ENCODE peak calls at places on chromosomes 16 and 17, in five cellular contexts. X, I, J, A and Z are unnamed samples.

GRCh38 chr16:86093801-86094750 is 195.1 kb downstream of the IRF8 start:
- DNase-seq in X (no peak), I (peak), J (no peak), A (no peak), Z (no peak)

GRCh38 chr16:89906141-89907025 is 12.3 kb upstream of the MC1R start:
- DNase-seq in X (no peak), I (no peak), J (no peak), A (no peak), Z (no peak)

GRCh38 chr16:29920690-29921371 is 5.2 kb downstream of the KCTD13 start:
- DNase-seq in X (no peak), I (no peak), J (no peak), A (no peak), Z (no peak)

GRCh38 chr17:67413399-67413798 is 36.3 kb downstream of the PITPNC1 start:
- DNase-seq in X (peak), I (no peak), J (no peak), A (no peak), Z (no peak)

GRCh38 chr16:48125888-48126287 is 29.9 kb downstream of the ABCC12 start:
- DNase-seq in X (no peak), I (no peak), J (no peak), A (no peak), Z (no peak)

GRCh38 chr16:10949424-10949970 is 5.1 kb downstream of the CLEC16A start:
- DNase-seq in X (peak), I (no peak), J (no peak), A (no peak), Z (no peak)

GRCh38 chr17:28230011-28230410 is 89.0 kb upstream of the TMEM97 start:
- DNase-seq in X (no peak), I (peak), J (no peak), A (no peak), Z (no peak)

GRCh38 chr17:50882851-50883250 is 16.7 kb upstream of the TOB1 start:
- DNase-seq in X (peak), I (no peak), J (no peak), A (no peak), Z (no peak)

GRCh38 chr16:88508376-88508867 is 55.3 kb downstream of the ZFPM1 start:
- DNase-seq in X (no peak), I (no peak), J (no peak), A (no peak), Z (no peak)

GRCh38 chr16:50625374-50625773 is 55.7 kb downstream of the SNX20 start:
- DNase-seq in X (no peak), I (no peak), J (no peak), A (no peak), Z (no peak)

GRCh38 chr17:13154932-13155331 is 137.1 kb upstream of the ELAC2 start:
- DNase-seq in X (no peak), I (no peak), J (no peak), A (no peak), Z (no peak)

GRCh38 chr16:10587622-10588021 is 7.2 kb upstream of the EMP2 start:
- DNase-seq in X (no peak), I (no peak), J (no peak), A (no peak), Z (no peak)

GRCh38 chr17:9918352-9918751 is 13.3 kb upstream of the RCVRN start:
- DNase-seq in X (no peak), I (no peak), J (no peak), A (no peak), Z (no peak)

GRCh38 chr17:33981713-33982601 is 273.1 kb upstream of the CCL2 start:
- DNase-seq in X (no peak), I (no peak), J (no peak), A (no peak), Z (no peak)

GRCh38 chr17:56707312-56708219 is 114.1 kb downstream of the NOG start:
- DNase-seq in X (peak), I (no peak), J (no peak), A (no peak), Z (no peak)

GRCh38 chr17:8124350-8125195 is 667 bp upstream of the HES7 start:
- DNase-seq in X (peak), I (no peak), J (peak), A (no peak), Z (no peak)

GRCh38 chr17:73142763-73143395 is 21.9 kb upstream of the SSTR2 start:
- DNase-seq in X (no peak), I (no peak), J (no peak), A (no peak), Z (no peak)

GRCh38 chr17:412211-413015 is 59.8 kb upstream of the RPH3AL start:
- DNase-seq in X (peak), I (no peak), J (peak), A (peak), Z (no peak)

GRCh38 chr17:61409301-61410099 is 9.9 kb downstream of the TBX2 start:
- DNase-seq in X (peak), I (peak), J (peak), A (peak), Z (no peak)

GRCh38 chr17:30981531-30982519 is 11.0 kb downstream of the RNF135 start:
- DNase-seq in X (peak), I (no peak), J (no peak), A (no peak), Z (no peak)

GRCh38 chr16:24139282-24139681 is 116.9 kb upstream of the CACNG3 start:
- DNase-seq in X (peak), I (no peak), J (no peak), A (no peak), Z (no peak)

GRCh38 chr16:8355714-8356113 is 234.6 kb downstream of the TMEM114 start:
- DNase-seq in X (no peak), I (no peak), J (no peak), A (no peak), Z (no peak)

GRCh38 chr17:68821860-68822693 is 133.1 kb downstream of the ABCA8 start:
- DNase-seq in X (peak), I (no peak), J (no peak), A (peak), Z (peak)

GRCh38 chr17:49901460-49902331 is 53.8 kb upstream of the TAC4 start:
- DNase-seq in X (peak), I (peak), J (no peak), A (no peak), Z (no peak)

GRCh38 chr17:43832168-43832975 is 574 bp downstream of the MPP3 start:
- DNase-seq in X (peak), I (peak), J (peak), A (peak), Z (no peak)

GRCh38 chr16:47887496-47887895 is 268.3 kb downstream of the ABCC12 start:
- DNase-seq in X (peak), I (no peak), J (no peak), A (no peak), Z (peak)

GRCh38 chr16:69838417-69838990 is 76.4 kb downstream of the WWP2 start:
- DNase-seq in X (no peak), I (no peak), J (no peak), A (no peak), Z (no peak)

GRCh38 chr17:7191571-7192270 is 12.6 kb upstream of the ASGR1 start:
- DNase-seq in X (peak), I (no peak), J (peak), A (peak), Z (no peak)

GRCh38 chr17:67606471-67606870 is 111.3 kb upstream of the NOL11 start:
- DNase-seq in X (no peak), I (no peak), J (peak), A (no peak), Z (no peak)

GRCh38 chr17:30170415-30170987 is 53.9 kb downstream of the NSRP1 start:
- DNase-seq in X (peak), I (no peak), J (peak), A (no peak), Z (no peak)

GRCh38 chr16:84331998-84332780 is 36.1 kb upstream of the ATP2C2 start:
- DNase-seq in X (peak), I (peak), J (no peak), A (no peak), Z (peak)

GRCh38 chr16:72025404-72026114 is 17.0 kb downstream of the DHODH start:
- DNase-seq in X (no peak), I (no peak), J (no peak), A (no peak), Z (no peak)

GRCh38 chr16:20747030-20747816 is 5.6 kb upstream of the THUMPD1 start:
- DNase-seq in X (peak), I (no peak), J (no peak), A (no peak), Z (peak)
- H3K4me3 ChIP-seq in X (no peak), I (no peak), J (no peak), A (no peak), Z (no peak)

GRCh38 chr17:64781013-64781392 is 118.9 kb upstream of the SMURF2 start:
- DNase-seq in X (peak), I (peak), J (no peak), A (no peak), Z (no peak)
- H3K4me3 ChIP-seq in X (peak), I (peak), J (peak), A (no peak), Z (peak)

DNA sequence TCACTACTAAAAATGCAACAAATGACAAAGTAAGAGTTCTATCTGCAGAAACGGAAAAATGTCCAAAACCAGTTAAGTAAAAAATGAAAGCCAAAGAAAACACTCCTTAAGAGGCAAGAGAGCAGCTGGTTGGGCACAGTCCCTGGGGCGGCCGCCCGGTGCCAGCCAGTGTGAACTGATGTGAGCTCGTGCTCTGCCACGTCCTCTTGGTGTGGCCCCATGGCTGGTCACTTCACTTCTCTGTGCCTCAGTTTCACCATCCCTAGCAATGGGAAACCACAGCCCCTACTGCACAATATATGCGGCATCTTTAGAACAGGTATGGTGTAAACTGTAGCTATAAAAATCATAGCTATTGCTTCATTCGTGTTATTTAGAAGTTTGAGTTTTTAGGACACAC is 21.2 kb downstream of the USP36 start:
- DNase-seq in X (no peak), I (no peak), J (no peak), A (no peak), Z (no peak)
- H3K4me3 ChIP-seq in X (no peak), I (no peak), J (no peak), A (no peak), Z (no peak)

DNA sequence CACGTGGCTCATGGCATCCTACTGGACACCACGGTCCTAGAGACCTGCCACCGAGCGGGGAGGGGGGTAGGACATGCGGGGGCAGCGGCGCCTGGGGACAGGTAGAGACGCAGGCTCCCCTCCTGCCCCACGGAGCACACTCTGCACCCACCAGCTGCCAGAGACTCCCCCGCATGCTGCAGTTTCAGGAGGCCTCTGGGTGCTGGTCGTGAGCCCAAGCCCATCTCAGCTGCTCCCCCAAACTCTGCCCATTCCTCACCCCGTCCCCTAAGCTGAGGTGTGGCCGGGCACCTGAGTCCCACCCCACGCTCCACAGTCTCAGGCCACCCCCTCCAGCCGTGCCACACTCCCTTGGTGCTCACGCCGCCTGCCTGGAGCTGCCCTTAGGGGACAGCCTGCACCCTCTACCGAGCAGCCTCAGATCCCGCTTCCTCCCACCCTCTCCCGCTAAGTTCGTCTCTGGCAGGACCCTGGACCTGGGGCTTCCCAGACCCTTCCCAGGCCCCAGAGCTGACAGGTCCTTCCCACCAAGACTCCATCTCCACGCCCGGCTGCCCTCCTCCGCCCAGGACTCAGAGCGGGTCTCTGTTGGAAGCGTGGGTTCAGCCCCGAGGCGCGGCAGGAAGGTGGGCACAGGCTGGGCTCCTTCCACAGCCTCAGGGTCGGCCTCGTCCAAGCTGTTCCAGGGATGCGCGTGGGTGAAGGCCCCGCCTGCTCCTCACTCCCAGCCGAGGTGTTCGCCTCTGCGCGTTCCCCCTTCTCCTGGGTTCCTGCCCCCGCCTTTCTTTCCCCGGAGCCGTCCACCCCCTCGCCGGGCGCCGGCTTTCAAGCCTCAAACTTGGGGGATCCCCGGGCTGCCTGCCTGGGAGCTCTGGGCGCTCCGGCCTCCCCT is 1.3 kb downstream of the RAB40B start:
- DNase-seq in X (peak), I (no peak), J (no peak), A (no peak), Z (no peak)
- H3K4me3 ChIP-seq in X (peak), I (peak), J (peak), A (peak), Z (peak)

DNA sequence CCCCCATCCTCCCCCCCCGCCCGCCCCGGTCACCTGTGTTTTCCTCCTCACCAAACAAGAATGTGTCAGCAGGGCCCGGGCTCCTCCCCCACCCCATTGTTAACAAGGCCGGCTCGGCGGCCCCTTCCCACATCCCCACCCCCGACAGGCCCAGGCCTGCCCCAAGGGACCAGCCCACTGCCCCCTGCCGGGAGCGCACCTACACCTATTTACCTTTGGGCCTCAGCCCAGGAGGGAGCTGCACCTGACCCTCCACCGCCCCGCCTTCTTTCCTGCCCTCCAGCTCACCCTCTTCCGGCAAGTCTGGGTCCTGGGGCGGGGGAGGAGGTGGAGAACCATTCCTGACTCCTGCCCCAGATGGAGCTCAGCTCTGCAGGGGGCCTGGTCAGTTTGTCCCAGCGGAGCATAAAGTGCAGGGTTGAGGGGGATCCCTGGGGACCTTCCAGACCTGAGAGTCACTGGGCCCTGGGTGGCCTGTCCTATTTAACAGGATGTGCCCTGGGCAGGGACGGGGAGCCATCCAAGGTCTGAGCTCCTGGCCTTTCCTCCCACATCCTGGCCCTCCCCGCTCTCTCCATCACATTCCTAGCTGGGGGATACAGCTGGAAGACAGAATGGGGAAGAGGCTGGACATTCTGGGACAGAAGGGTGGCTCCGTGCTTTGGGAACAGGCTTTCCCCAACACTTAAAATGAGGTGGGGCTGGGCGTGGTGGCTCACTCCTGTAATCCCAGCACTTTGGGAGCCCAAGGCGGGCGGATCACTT is 8.3 kb downstream of the FOXJ1 start:
- DNase-seq in X (peak), I (peak), J (peak), A (peak), Z (no peak)
- H3K4me3 ChIP-seq in X (no peak), I (peak), J (no peak), A (no peak), Z (no peak)

GRCh38 chr16:13550254-13550653 is 369.7 kb upstream of the ERCC4 start:
- DNase-seq in X (no peak), I (no peak), J (no peak), A (no peak), Z (no peak)
- H3K4me3 ChIP-seq in X (no peak), I (no peak), J (no peak), A (no peak), Z (no peak)

GRCh38 chr17:79205688-79206205 is 131.1 kb downstream of the ENGASE start:
- DNase-seq in X (peak), I (no peak), J (no peak), A (no peak), Z (no peak)

GRCh38 chr17:79211061-79211770 is 136.6 kb downstream of the ENGASE start:
- DNase-seq in X (no peak), I (no peak), J (no peak), A (no peak), Z (no peak)

GRCh38 chr17:79204261-79204660 is 129.6 kb downstream of the ENGASE start:
- DNase-seq in X (no peak), I (no peak), J (no peak), A (no peak), Z (no peak)

GRCh38 chr17:79203657-79204056 is 129.0 kb downstream of the ENGASE start:
- DNase-seq in X (no peak), I (no peak), J (no peak), A (no peak), Z (no peak)

DNA sequence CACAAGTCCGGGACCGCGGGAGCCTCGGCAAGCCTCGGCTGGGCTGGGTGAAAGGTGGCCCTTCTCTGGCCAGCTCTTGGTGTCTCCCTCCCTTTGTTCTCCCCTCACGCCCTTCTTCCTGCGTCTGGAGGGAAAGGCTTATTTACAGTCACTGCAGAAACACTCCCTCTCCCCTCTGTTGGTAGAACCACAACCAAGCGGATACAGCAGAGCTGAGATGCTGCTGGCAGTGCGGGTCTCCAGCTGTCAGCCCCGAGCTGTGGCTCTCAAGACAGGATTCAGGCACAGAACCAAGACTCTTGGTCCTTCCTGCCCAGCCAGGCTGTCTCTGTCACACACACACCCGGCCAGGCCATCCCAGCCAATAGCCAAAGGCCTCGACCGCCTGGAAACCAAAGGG is 133.3 kb downstream of the ENGASE start:
- DNase-seq in X (no peak), I (no peak), J (no peak), A (no peak), Z (no peak)
- H3K4me3 ChIP-seq in X (no peak), I (no peak), J (no peak), A (no peak), Z (no peak)